ENCODE peak calls at places on chromosomes 1 and 21, in eight cellular contexts. O, E, A, D, Z, I, L and U are unnamed samples. For H3K4me1, the result is how much of the 10 kb centered on the place peaks cover.

GRCh38 chr1:203702130-203702577 is 62.8 kb upstream of the LAX1 start:
- DNase-seq in O (peak), E (peak), A (peak), D (peak), Z (peak), I (no peak), L (peak), U (peak)

GRCh38 chr1:183356534-183357182 is 61.5 kb downstream of the NMNAT2 start:
- DNase-seq in O (no peak), E (no peak), A (no peak), D (no peak), Z (no peak), I (no peak), L (no peak), U (no peak)

GRCh38 chr1:192363177-192363576 is 46.4 kb downstream of the RGS21 start:
- DNase-seq in O (peak), E (no peak), A (no peak), D (no peak), Z (no peak), I (no peak), L (no peak), U (no peak)

GRCh38 chr1:159892944-159893343 is 7.0 kb downstream of the CFAP45 start:
- DNase-seq in O (peak), E (no peak), A (no peak), D (peak), Z (no peak), I (no peak), L (peak), U (no peak)

GRCh38 chr1:9410737-9411297 is 118.1 kb downstream of the SPSB1 start:
- DNase-seq in O (peak), E (no peak), A (no peak), D (peak), Z (no peak), I (no peak), L (no peak), U (no peak)

GRCh38 chr21:44972301-44972814 is 32.5 kb downstream of the SLX9 start:
- DNase-seq in O (no peak), E (no peak), A (no peak), D (peak), Z (no peak), I (no peak), L (peak), U (no peak)

GRCh38 chr1:108200627-108201106 is 524 bp upstream of the SLC25A24 start:
- DNase-seq in O (peak), E (peak), A (peak), D (peak), Z (no peak), I (no peak), L (peak), U (no peak)

GRCh38 chr21:46551636-46552241 is 53.1 kb downstream of the S100B start:
- DNase-seq in O (no peak), E (no peak), A (peak), D (peak), Z (no peak), I (peak), L (peak), U (peak)

GRCh38 chr21:38351961-38352521 is 95.2 kb downstream of the KCNJ15 start:
- DNase-seq in O (peak), E (no peak), A (no peak), D (peak), Z (no peak), I (no peak), L (peak), U (no peak)

GRCh38 chr1:48338257-48338656 is 115.7 kb downstream of the SLC5A9 start:
- DNase-seq in O (no peak), E (no peak), A (no peak), D (no peak), Z (no peak), I (no peak), L (no peak), U (no peak)

GRCh38 chr1:54219688-54220003 is 19.7 kb downstream of the MRPL37 start:
- DNase-seq in O (no peak), E (no peak), A (no peak), D (no peak), Z (no peak), I (no peak), L (no peak), U (no peak)

GRCh38 chr1:29414091-29414490 is 177.8 kb downstream of the PTPRU start:
- DNase-seq in O (no peak), E (no peak), A (no peak), D (no peak), Z (no peak), I (no peak), L (peak), U (no peak)

GRCh38 chr1:241586905-241587532 is 53.1 kb downstream of the CHML start:
- DNase-seq in O (no peak), E (no peak), A (no peak), D (peak), Z (no peak), I (no peak), L (no peak), U (no peak)

GRCh38 chr1:25431495-25432363 is 1.0 kb downstream of the MACO1 start:
- DNase-seq in O (no peak), E (peak), A (no peak), D (no peak), Z (peak), I (no peak), L (no peak), U (peak)

GRCh38 chr1:248576219-248576980 is 1.8 kb upstream of the OR2T34 start:
- DNase-seq in O (no peak), E (no peak), A (no peak), D (no peak), Z (no peak), I (no peak), L (no peak), U (no peak)
- H3K4me1 ChIP-seq in O (under half), E (under half), A (under half), D (under half), Z (under half), I (under half), L (under half), U (under half)

GRCh38 chr1:81452693-81453344 is 347.9 kb upstream of the ADGRL2 start:
- DNase-seq in O (no peak), E (no peak), A (no peak), D (no peak), Z (no peak), I (no peak), L (no peak), U (no peak)

GRCh38 chr1:81449786-81450185 is 350.9 kb upstream of the ADGRL2 start:
- DNase-seq in O (no peak), E (no peak), A (no peak), D (no peak), Z (no peak), I (no peak), L (no peak), U (no peak)

GRCh38 chr1:81453971-81454370 is 346.8 kb upstream of the ADGRL2 start:
- DNase-seq in O (no peak), E (no peak), A (no peak), D (no peak), Z (no peak), I (no peak), L (no peak), U (no peak)

GRCh38 chr1:81458186-81458585 is 342.5 kb upstream of the ADGRL2 start:
- DNase-seq in O (no peak), E (no peak), A (no peak), D (no peak), Z (no peak), I (no peak), L (no peak), U (no peak)

DNA sequence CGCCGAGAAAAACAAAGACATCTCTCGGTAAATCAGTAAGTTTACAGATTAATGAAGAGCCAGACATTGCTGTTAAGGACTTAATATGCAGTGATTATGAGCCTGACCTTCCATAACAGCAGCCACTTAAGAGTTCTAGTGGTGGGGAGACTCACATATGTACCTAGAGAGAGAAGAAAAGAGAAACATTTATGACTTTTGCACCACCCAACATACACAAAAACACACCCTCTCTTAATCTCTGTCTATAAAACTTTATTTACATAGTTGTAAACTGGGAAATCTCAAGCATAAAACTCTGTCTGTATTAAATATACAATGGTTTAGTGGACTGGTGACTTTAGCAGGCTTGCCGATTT is 347.4 kb upstream of the ADGRL2 start:
- DNase-seq in O (no peak), E (no peak), A (no peak), D (no peak), Z (no peak), I (no peak), L (no peak), U (no peak)
- H3K4me3 ChIP-seq in O (no peak), E (no peak), A (no peak), D (no peak), Z (no peak), I (no peak), L (no peak), U (no peak)

DNA sequence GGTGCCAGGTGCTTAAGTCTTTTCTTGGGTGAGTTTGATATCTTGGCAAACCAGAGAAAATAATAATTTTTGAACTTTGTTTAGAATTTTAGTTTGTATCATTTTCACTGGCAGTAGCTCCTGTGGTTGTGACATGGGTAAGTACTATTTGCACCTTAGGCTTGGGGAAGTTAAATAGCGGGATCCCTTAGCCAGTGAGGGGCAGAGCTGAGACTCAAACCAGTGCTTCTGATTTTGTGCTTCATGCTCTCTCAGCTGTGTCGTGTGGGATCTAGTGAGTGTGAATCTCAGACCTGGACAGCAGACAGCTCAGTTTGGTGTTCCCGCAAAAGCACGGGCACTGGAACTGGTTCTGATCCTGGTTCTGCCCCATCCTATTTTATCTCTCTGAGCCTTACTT is 9.6 kb downstream of the PRCC start:
- DNase-seq in O (no peak), E (no peak), A (no peak), D (peak), Z (no peak), I (no peak), L (no peak), U (no peak)
- H3K4me1 ChIP-seq in O (under half), E (under half), A (under half), D (under half), Z (under half), I (under half), L (under half), U (under half)

GRCh38 chr21:31872452-31873274 is at the start of gene HUNK:
- DNase-seq in O (peak), E (peak), A (no peak), D (peak), Z (peak), I (peak), L (peak), U (peak)

GRCh38 chr21:31873275-31873695 is 465 bp downstream of the HUNK start:
- DNase-seq in O (peak), E (no peak), A (no peak), D (peak), Z (peak), I (no peak), L (peak), U (peak)

GRCh38 chr21:31875424-31876097 is 2.7 kb downstream of the HUNK start:
- DNase-seq in O (no peak), E (no peak), A (no peak), D (no peak), Z (no peak), I (no peak), L (no peak), U (peak)

GRCh38 chr21:31873696-31874599 is 1.1 kb downstream of the HUNK start:
- DNase-seq in O (peak), E (peak), A (no peak), D (peak), Z (peak), I (peak), L (peak), U (peak)

GRCh38 chr21:31874817-31875216 is 2.0 kb downstream of the HUNK start:
- DNase-seq in O (no peak), E (peak), A (no peak), D (peak), Z (no peak), I (no peak), L (peak), U (no peak)
- H3K4me3 ChIP-seq in O (no peak), E (peak), A (no peak), D (peak), Z (no peak), I (no peak), L (no peak), U (no peak)

GRCh38 chr1:2271841-2272655 is 43.9 kb downstream of the SKI start:
- DNase-seq in O (no peak), E (no peak), A (no peak), D (no peak), Z (peak), I (no peak), L (no peak), U (peak)

GRCh38 chr1:2269922-2270259 is 41.8 kb downstream of the SKI start:
- DNase-seq in O (no peak), E (no peak), A (no peak), D (no peak), Z (peak), I (no peak), L (no peak), U (no peak)

GRCh38 chr1:2269193-2269921 is 41.2 kb downstream of the SKI start:
- DNase-seq in O (no peak), E (no peak), A (no peak), D (no peak), Z (no peak), I (no peak), L (no peak), U (peak)

GRCh38 chr1:2271134-2271785 is 43.1 kb downstream of the SKI start:
- DNase-seq in O (no peak), E (no peak), A (no peak), D (no peak), Z (peak), I (no peak), L (no peak), U (peak)

DNA sequence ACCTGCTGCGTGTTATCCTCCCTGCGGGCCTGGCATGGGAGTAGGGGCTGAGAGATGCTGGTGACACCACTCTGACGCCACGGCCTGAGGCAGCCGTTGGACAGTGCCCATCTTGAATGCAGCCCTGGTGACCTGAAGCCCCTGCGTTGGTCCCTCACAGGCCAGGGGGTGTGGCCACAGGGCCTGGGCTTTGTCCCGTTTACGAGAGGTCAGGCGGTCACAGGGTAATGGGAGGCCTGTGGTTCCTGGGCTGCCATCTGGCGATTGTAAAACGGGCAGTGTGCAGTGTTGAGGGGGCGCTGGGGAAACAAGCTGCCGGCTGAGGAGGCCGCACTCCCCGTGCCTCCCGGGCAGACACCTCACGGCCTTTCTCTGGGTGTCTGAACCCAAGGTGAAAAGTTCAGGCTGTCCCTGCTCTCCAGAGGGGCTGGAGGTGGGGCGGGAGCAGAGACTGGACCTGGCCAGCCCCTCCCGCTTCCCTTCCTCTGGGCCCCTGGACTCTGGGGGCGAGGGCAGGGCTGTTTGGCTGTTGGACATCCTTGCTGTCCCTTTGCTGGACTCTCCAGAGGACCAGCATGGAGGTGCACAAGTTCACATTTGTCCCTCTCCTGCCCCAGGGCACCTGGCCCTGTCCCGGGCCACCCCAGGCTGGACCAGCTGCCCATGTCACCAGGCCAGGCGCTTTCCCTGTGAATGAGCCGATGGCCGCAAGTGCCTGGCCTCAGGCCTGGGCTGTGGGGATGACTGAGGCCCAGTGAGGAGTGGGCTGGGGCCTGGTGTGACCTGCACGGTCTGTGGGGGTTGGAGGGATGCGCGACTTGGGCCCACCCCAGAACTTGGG is 42.4 kb downstream of the SKI start:
- DNase-seq in O (no peak), E (no peak), A (no peak), D (no peak), Z (peak), I (no peak), L (no peak), U (peak)
- H3K4me1 ChIP-seq in O (under half), E (under half), A (half or more), D (under half), Z (half or more), I (half or more), L (under half), U (half or more)

GRCh38 chr1:95381980-95382379 is 148.0 kb downstream of the RWDD3 start:
- DNase-seq in O (no peak), E (no peak), A (no peak), D (peak), Z (no peak), I (no peak), L (no peak), U (no peak)
- H3K4me3 ChIP-seq in O (no peak), E (no peak), A (no peak), D (no peak), Z (no peak), I (no peak), L (no peak), U (no peak)